ENCODE peak calls at places on chromosome 19, in six cellular contexts. B, O, F, W, E and V are unnamed samples.

GRCh38 chr19:17931532-17932191 is 1.2 kb upstream of the CCDC124 start:
- DNase-seq in B (no peak), O (peak), F (peak), W (no peak), E (peak), V (peak)

GRCh38 chr19:13844130-13844631 is 32.8 kb upstream of the NANOS3 start:
- DNase-seq in B (no peak), O (no peak), F (no peak), W (no peak), E (peak), V (no peak)

GRCh38 chr19:5147971-5148793 is 179.3 kb downstream of the KDM4B start:
- DNase-seq in B (no peak), O (no peak), F (no peak), W (peak), E (no peak), V (no peak)

GRCh38 chr19:1446713-1447564 is 3.0 kb upstream of the APC2 start:
- DNase-seq in B (no peak), O (no peak), F (no peak), W (no peak), E (peak), V (peak)

GRCh38 chr19:5690955-5691204 is 785 bp downstream of the RPL36 start:
- DNase-seq in B (no peak), O (no peak), F (no peak), W (no peak), E (no peak), V (no peak)

GRCh38 chr19:37127999-37128820 is 44.3 kb downstream of the ZNF585A start:
- DNase-seq in B (no peak), O (no peak), F (no peak), W (no peak), E (no peak), V (no peak)

GRCh38 chr19:46878613-46879375 is 18.0 kb downstream of the ARHGAP35 start:
- DNase-seq in B (peak), O (no peak), F (peak), W (no peak), E (no peak), V (no peak)

GRCh38 chr19:53906211-53907192 is 2.6 kb upstream of the CACNG7 start:
- DNase-seq in B (no peak), O (peak), F (no peak), W (no peak), E (peak), V (peak)

GRCh38 chr19:39517432-39517831 is 2.5 kb downstream of the SELENOV start:
- DNase-seq in B (no peak), O (no peak), F (no peak), W (no peak), E (no peak), V (no peak)

GRCh38 chr19:40716031-40716654 is 543 bp downstream of the COQ8B start:
- DNase-seq in B (peak), O (no peak), F (no peak), W (peak), E (peak), V (peak)

GRCh38 chr19:48364564-48365363 is 597 bp downstream of the SYNGR4 start:
- DNase-seq in B (no peak), O (no peak), F (no peak), W (no peak), E (no peak), V (no peak)

GRCh38 chr19:1455336-1456120 is 5.6 kb downstream of the APC2 start:
- DNase-seq in B (peak), O (no peak), F (peak), W (no peak), E (peak), V (peak)

GRCh38 chr19:55289117-55289796 is 5.5 kb downstream of the BRSK1 start:
- DNase-seq in B (no peak), O (no peak), F (no peak), W (no peak), E (no peak), V (no peak)

GRCh38 chr19:15332311-15332996 is at the start of gene BRD4:
- DNase-seq in B (peak), O (peak), F (peak), W (no peak), E (peak), V (peak)

GRCh38 chr19:875265-875879 is 15.9 kb downstream of the CFD start:
- DNase-seq in B (no peak), O (no peak), F (no peak), W (no peak), E (no peak), V (no peak)

GRCh38 chr19:43354305-43354627 is 780 bp downstream of the CD177 start:
- DNase-seq in B (no peak), O (peak), F (no peak), W (no peak), E (peak), V (peak)

GRCh38 chr19:16445238-16446107 is 26.3 kb downstream of the EPS15L1 start:
- DNase-seq in B (peak), O (no peak), F (peak), W (peak), E (no peak), V (no peak)

GRCh38 chr19:55913643-55914268 is 18.4 kb downstream of the NLRP13 start:
- DNase-seq in B (no peak), O (no peak), F (no peak), W (no peak), E (no peak), V (no peak)

GRCh38 chr19:33254245-33254824 is 28.7 kb upstream of the SLC7A10 start:
- DNase-seq in B (no peak), O (no peak), F (no peak), W (no peak), E (no peak), V (no peak)

GRCh38 chr19:50008532-50008931 is 16.6 kb downstream of the VRK3 start:
- DNase-seq in B (no peak), O (no peak), F (no peak), W (no peak), E (peak), V (peak)

GRCh38 chr19:9075064-9075964 is 11.5 kb upstream of the OR1M1 start:
- DNase-seq in B (peak), O (peak), F (peak), W (peak), E (peak), V (peak)

GRCh38 chr19:8618751-8619150 is 8.2 kb upstream of the ADAMTS10 start:
- DNase-seq in B (no peak), O (no peak), F (peak), W (no peak), E (no peak), V (no peak)

GRCh38 chr19:5240011-5240410 is 100.6 kb downstream of the PTPRS start:
- DNase-seq in B (no peak), O (no peak), F (no peak), W (no peak), E (no peak), V (no peak)

GRCh38 chr19:11200015-11200574 is 2.8 kb upstream of the KANK2 start:
- DNase-seq in B (no peak), O (no peak), F (no peak), W (no peak), E (no peak), V (no peak)

GRCh38 chr19:42467437-42467760 is 24.7 kb upstream of the CXCL17 start:
- DNase-seq in B (no peak), O (no peak), F (no peak), W (no peak), E (no peak), V (no peak)

GRCh38 chr19:4691383-4691782 is 21.2 kb upstream of the MYDGF start:
- DNase-seq in B (no peak), O (no peak), F (no peak), W (no peak), E (no peak), V (no peak)

GRCh38 chr19:23273594-23274412 is 23.6 kb upstream of the ZNF724 start:
- DNase-seq in B (peak), O (peak), F (peak), W (peak), E (peak), V (peak)

GRCh38 chr19:17333611-17334413 is 843 bp downstream of the ANO8 start:
- DNase-seq in B (peak), O (no peak), F (peak), W (no peak), E (peak), V (peak)

GRCh38 chr19:50204811-50205675 is 1.6 kb downstream of the MYH14 start:
- DNase-seq in B (no peak), O (peak), F (no peak), W (no peak), E (peak), V (peak)

GRCh38 chr19:4295972-4296771 is 6.0 kb downstream of the TMIGD2 start:
- DNase-seq in B (no peak), O (no peak), F (no peak), W (no peak), E (no peak), V (peak)

GRCh38 chr19:45402469-45403070 is 2.3 kb downstream of the PPP1R13L start:
- DNase-seq in B (no peak), O (no peak), F (peak), W (peak), E (peak), V (peak)

GRCh38 chr19:30317403-30317802 is 54.8 kb upstream of the ZNF536 start:
- DNase-seq in B (no peak), O (no peak), F (no peak), W (no peak), E (no peak), V (peak)

GRCh38 chr19:46925548-46925950 is 64.8 kb downstream of the ARHGAP35 start:
- DNase-seq in B (no peak), O (no peak), F (no peak), W (no peak), E (no peak), V (no peak)

GRCh38 chr19:11418518-11419506 is at the start of gene RGL3:
- DNase-seq in B (no peak), O (no peak), F (no peak), W (peak), E (peak), V (peak)

DNA sequence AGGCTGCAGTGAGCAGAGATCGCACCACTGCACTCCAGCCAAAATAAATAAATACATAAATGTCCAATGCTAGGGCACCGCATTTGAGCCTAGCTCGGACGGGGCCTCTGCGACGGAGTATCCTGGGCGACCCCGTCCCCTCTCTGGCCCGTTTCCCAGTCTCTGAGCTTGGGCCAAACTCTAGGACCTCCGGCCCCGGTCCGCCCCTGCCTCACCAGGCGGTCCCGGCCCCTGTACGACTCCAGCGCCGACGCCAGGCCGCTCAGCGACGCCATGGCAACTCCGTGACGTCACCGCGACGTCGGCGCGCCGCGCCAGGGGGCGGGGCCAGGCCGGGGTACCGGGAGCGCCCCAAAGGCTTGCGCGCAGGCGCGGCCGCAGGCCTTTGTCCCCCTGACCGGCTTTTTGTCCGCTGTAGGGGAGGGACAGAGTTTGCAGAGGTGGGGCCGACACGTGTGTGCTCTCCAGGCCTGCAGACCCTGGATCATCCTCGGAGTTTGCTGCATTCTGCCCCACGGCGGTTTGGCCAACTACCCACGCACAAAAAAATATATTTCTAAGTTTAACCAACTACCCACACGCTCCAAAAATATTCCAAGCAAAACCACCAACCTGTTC is at the start of gene PEX11G:
- DNase-seq in B (peak), O (peak), F (peak), W (peak), E (peak), V (peak)
- H4K8ac ChIP-seq in B (peak), O (no peak), F (peak), W (peak), E (peak), V (no peak)

GRCh38 chr19:38210458-38210987 is 13.5 kb downstream of the DPF1 start:
- DNase-seq in B (peak), O (peak), F (peak), W (no peak), E (peak), V (peak)
- H3K9ac ChIP-seq in B (no peak), O (peak), F (peak), W (no peak), E (peak), V (no peak)

DNA sequence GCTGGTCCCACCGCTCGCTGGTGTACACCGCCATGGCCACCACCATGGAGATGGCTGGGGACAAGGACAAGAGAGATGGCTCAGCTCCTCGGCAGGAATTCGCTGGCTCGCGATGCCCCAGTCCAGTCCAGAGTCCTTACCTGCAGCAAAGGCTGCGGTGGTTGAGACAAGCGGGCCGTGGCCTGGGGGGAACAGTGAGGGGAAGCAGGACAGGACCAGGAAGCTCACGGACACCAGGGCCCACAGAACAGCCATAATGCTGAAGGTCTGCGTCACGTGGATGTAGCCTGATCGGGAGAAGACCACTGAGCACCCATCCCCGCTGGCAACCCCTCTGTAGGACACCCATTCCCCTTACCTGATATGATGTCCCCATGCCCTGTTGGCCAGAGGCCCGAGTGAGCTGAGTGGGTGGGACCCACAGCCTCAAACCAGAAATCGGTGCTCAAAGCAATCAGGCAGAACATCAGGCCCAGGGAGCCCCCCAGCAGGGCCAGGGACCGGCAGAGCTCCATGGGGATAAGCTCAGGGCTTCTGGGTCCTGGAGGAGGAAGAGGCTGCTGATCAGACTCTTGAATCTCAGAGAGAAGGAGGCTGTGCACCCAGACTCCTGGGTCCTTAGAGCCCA is 319 bp downstream of the NKG7 start:
- DNase-seq in B (no peak), O (no peak), F (no peak), W (no peak), E (no peak), V (no peak)
- H3K14ac ChIP-seq in B (no peak), O (no peak), F (no peak), W (no peak), E (no peak), V (no peak)

GRCh38 chr19:21321996-21322395 is 7.2 kb downstream of the ZNF708 start:
- DNase-seq in B (no peak), O (no peak), F (peak), W (no peak), E (no peak), V (no peak)
- H4K8ac ChIP-seq in B (no peak), O (no peak), F (no peak), W (no peak), E (no peak), V (no peak)

GRCh38 chr19:2552859-2553258 is 76.9 kb downstream of the GADD45B start:
- DNase-seq in B (no peak), O (no peak), F (peak), W (no peak), E (no peak), V (no peak)
- H3K9ac ChIP-seq in B (no peak), O (no peak), F (peak), W (no peak), E (no peak), V (no peak)